ENCODE peak calls at places on chromosomes 13 and 19, in seven cellular contexts. J is tibial nerve, R is H1, U is heart left ventricle, T is ovary, E is upper lobe of left lung, O is stomach. X is an unnamed sample.

GRCh38 chr19:7545295-7545694 is 9.8 kb downstream of the PNPLA6 start:
- DNase-seq in J (no peak), R (no peak), U (no peak), T (no peak), E (no peak), O (no peak), X (no peak)

GRCh38 chr13:114108141-114108761 is 24.2 kb downstream of the RASA3 start:
- DNase-seq in J (peak), R (no peak), U (peak), T (no peak), E (peak), O (no peak), X (no peak)

GRCh38 chr19:33502991-33503790 is 18.4 kb downstream of the PEPD start:
- DNase-seq in J (no peak), R (no peak), U (peak), T (no peak), E (no peak), O (no peak), X (no peak)

GRCh38 chr19:16441661-16442071 is 30.1 kb downstream of the EPS15L1 start:
- DNase-seq in J (no peak), R (no peak), U (no peak), T (no peak), E (no peak), O (no peak), X (peak)

GRCh38 chr13:98368019-98368418 is 190.9 kb upstream of the RNF113B start:
- DNase-seq in J (no peak), R (no peak), U (no peak), T (no peak), E (no peak), O (no peak), X (no peak)

GRCh38 chr19:47390533-47391488 is 28.5 kb downstream of the MEIS3 start:
- DNase-seq in J (no peak), R (no peak), U (no peak), T (no peak), E (no peak), O (no peak), X (no peak)

GRCh38 chr19:17125052-17125727 is 49.6 kb downstream of the MYO9B start:
- DNase-seq in J (no peak), R (no peak), U (no peak), T (no peak), E (no peak), O (no peak), X (no peak)

GRCh38 chr13:83732755-83733154 is 149.5 kb downstream of the SLITRK1 start:
- DNase-seq in J (no peak), R (no peak), U (no peak), T (no peak), E (no peak), O (no peak), X (no peak)

GRCh38 chr13:29476046-29476445 is 119.4 kb downstream of the SLC7A1 start:
- DNase-seq in J (no peak), R (no peak), U (no peak), T (no peak), E (no peak), O (no peak), X (no peak)

GRCh38 chr19:19465436-19466070 is 49.8 kb downstream of the TSSK6 start:
- DNase-seq in J (no peak), R (no peak), U (no peak), T (no peak), E (no peak), O (no peak), X (no peak)

GRCh38 chr13:62684359-62684758 is 1268.7 kb upstream of the PCDH20 start:
- DNase-seq in J (no peak), R (no peak), U (no peak), T (no peak), E (no peak), O (no peak), X (no peak)

GRCh38 chr13:34762312-34762711 is 179.8 kb upstream of the NBEA start:
- DNase-seq in J (no peak), R (no peak), U (no peak), T (no peak), E (no peak), O (no peak), X (no peak)

GRCh38 chr19:48636859-48637448 is at the start of gene DBP:
- DNase-seq in J (no peak), R (no peak), U (peak), T (peak), E (peak), O (peak), X (no peak)

GRCh38 chr19:18390075-18390909 is 4.3 kb downstream of the GDF15 start:
- DNase-seq in J (no peak), R (no peak), U (no peak), T (no peak), E (no peak), O (no peak), X (no peak)

GRCh38 chr19:56689198-56689597 is 17.6 kb upstream of the ZNF835 start:
- DNase-seq in J (no peak), R (no peak), U (no peak), T (no peak), E (no peak), O (no peak), X (no peak)

GRCh38 chr13:76406243-76406642 is 480.0 kb downstream of the KCTD12 start:
- DNase-seq in J (no peak), R (no peak), U (no peak), T (no peak), E (no peak), O (no peak), X (no peak)

GRCh38 chr19:860481-861098 is 1.1 kb downstream of the CFD start:
- DNase-seq in J (peak), R (no peak), U (peak), T (peak), E (peak), O (peak), X (peak)

GRCh38 chr13:60755380-60756163 is 358.6 kb downstream of the TDRD3 start:
- DNase-seq in J (no peak), R (no peak), U (no peak), T (no peak), E (no peak), O (no peak), X (no peak)

GRCh38 chr19:7874080-7874856 is at the start of gene PRR36:
- DNase-seq in J (no peak), R (no peak), U (peak), T (peak), E (peak), O (peak), X (peak)

GRCh38 chr19:54257116-54257480 is at the start of gene LILRB5:
- DNase-seq in J (no peak), R (no peak), U (no peak), T (no peak), E (no peak), O (no peak), X (no peak)

GRCh38 chr13:33080962-33081655 is 64.9 kb downstream of the KL start:
- DNase-seq in J (no peak), R (no peak), U (no peak), T (no peak), E (no peak), O (no peak), X (no peak)

GRCh38 chr13:85650613-85651012 is 148.6 kb downstream of the SLITRK6 start:
- DNase-seq in J (no peak), R (no peak), U (no peak), T (no peak), E (no peak), O (no peak), X (no peak)

GRCh38 chr19:20357921-20358320 is 190.9 kb downstream of the ZNF486 start:
- DNase-seq in J (no peak), R (no peak), U (no peak), T (no peak), E (no peak), O (no peak), X (no peak)

GRCh38 chr19:4455742-4456565 is 1.6 kb downstream of the UBXN6 start:
- DNase-seq in J (peak), R (no peak), U (peak), T (peak), E (peak), O (no peak), X (peak)
- TF ChIP-seq POLR2A in J (no peak), R (no peak), U (no peak), T (no peak), E (no peak), O (no peak), X (no peak)

DNA sequence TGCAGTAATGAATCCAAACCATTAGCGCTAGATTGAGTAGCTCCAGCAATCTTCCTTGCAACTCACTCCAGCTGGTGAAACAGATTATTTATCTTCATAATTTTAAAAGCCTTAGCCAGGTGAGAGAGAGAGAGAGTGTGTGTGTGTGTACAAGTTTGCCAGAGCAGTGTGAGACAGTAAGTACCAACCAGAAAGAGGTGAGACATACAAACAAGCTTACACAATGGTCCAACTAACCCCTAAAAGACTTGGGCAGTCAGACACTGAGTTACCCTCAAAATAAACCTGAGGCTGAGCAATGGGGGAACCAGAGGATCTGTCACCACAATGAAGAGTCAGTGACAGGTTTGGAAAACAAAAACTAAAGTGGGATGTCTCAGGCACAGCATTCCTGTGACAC is 8.1 kb upstream of the THSD1 start:
- DNase-seq in J (no peak), R (no peak), U (no peak), T (no peak), E (no peak), O (no peak), X (no peak)
- H3K27ac ChIP-seq in J (no peak), R (no peak), U (no peak), T (no peak), E (no peak), O (no peak), X (no peak)

DNA sequence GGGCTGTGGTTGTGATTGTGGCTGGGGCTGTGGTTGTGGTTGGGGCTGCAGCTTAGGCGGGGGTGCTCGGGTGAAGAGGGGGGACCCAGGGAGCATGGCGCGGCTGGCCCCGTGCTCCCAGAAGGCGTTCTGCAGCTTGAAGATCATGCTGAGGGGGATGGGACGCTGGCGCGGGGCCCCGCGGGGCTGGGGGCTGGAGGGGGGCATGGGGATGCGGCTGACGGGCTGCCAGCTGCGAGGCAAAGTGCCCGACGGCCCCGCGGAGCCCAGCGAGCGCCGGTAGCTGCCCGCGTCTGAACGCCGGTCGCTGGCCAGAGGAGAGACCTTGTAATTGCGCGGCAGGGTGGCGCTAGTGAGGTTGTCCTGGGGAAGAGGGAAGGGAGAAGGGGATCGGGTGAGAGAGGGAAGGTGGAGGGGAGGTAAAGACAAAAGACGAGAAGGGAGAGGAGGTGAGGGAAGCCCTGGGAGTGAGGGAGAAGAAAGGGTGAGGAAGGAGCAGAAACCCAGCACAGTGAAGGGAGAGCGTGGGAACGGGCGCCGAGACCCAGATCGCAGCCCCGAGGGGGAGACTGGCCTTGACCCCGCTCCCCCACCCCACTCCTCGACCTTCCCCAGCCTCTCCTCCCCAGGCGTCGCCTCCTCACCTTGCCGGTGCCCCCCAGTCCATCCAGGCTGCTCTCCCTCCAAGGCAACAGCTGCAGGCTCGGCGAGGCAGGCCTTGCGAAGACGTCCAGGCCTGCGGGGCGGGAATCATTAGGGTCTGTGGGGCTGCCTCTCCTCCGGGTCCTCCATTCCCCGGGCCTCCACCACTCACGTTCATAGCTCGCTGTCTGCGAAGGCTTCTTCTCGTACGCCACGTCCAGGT is 9.1 kb downstream of the PPP1R13L start:
- DNase-seq in J (no peak), R (no peak), U (no peak), T (no peak), E (no peak), O (no peak), X (no peak)
- TF ChIP-seq CTCF in J (no peak), R (peak), U (no peak), T (no peak), E (no peak), O (no peak), X (no peak)

GRCh38 chr19:49912965-49913685 is 15.9 kb upstream of the ATF5 start:
- DNase-seq in J (no peak), R (no peak), U (no peak), T (peak), E (no peak), O (no peak), X (peak)
- TF ChIP-seq POLR2A in J (no peak), R (no peak), U (no peak), T (no peak), E (no peak), O (no peak), X (no peak)

X was measured in testis.